ENCODE peak calls at places on chromosome 12, in ten cellular contexts. J is ovary, T is tibial artery, O is heart left ventricle, Y is neural progenitor cell, S is PC-9, W is tibial nerve, N is pancreas, D is OCI-LY7, A is psoas muscle. Z is an unnamed sample.

GRCh38 chr12:120093592-120094355 is 22.8 kb downstream of the RAB35 start:
- DNase-seq in A (no peak), W (no peak), J (no peak), N (no peak), O (no peak), Y (peak), T (no peak), S (no peak), D (no peak), Z (peak)

GRCh38 chr12:29782285-29782820 is 1.4 kb downstream of the TMTC1 start:
- DNase-seq in Y (peak), W (no peak), T (no peak), S (peak), N (no peak), J (no peak), A (no peak), D (no peak), O (no peak), Z (no peak)

GRCh38 chr12:124694250-124694649 is 126.8 kb upstream of the NCOR2 start:
- DNase-seq in Y (no peak), O (no peak), A (no peak), S (no peak), J (no peak), T (no peak), N (no peak), D (peak), W (no peak), Z (peak)

GRCh38 chr12:6201775-6202292 is 1.6 kb downstream of the CD9 start:
- DNase-seq in J (no peak), T (no peak), O (no peak), A (no peak), Y (no peak), W (no peak), S (peak), N (no peak), D (no peak), Z (peak)

GRCh38 chr12:132777614-132778013 is 16.0 kb upstream of the ANKLE2 start:
- DNase-seq in N (no peak), S (no peak), D (no peak), O (no peak), W (no peak), J (no peak), A (no peak), Y (no peak), T (no peak), Z (no peak)

GRCh38 chr12:11688831-11689230 is 39.4 kb downstream of the ETV6 start:
- DNase-seq in N (no peak), S (no peak), W (no peak), J (no peak), D (no peak), A (no peak), Y (no peak), O (no peak), T (no peak), Z (no peak)

GRCh38 chr12:96401061-96401871 is 1.0 kb upstream of the CDK17 start:
- DNase-seq in W (no peak), N (no peak), J (peak), S (peak), D (peak), Y (peak), A (no peak), T (no peak), O (peak), Z (no peak)

GRCh38 chr12:107660230-107660629 is 25.4 kb upstream of the PWP1 start:
- DNase-seq in J (no peak), D (no peak), O (no peak), Y (no peak), S (no peak), W (no peak), A (no peak), N (no peak), T (no peak), Z (no peak)

GRCh38 chr12:42759622-42760273 is 170.2 kb upstream of the PRICKLE1 start:
- DNase-seq in S (peak), W (peak), D (no peak), N (peak), J (peak), Y (no peak), T (peak), A (peak), O (peak), Z (peak)

GRCh38 chr12:85559534-85559933 is 276.7 kb downstream of the RASSF9 start:
- DNase-seq in D (no peak), J (no peak), N (no peak), S (no peak), A (no peak), O (no peak), T (no peak), Y (no peak), W (no peak), Z (no peak)

GRCh38 chr12:78880078-78880477 is 15.5 kb downstream of the SYT1 start:
- DNase-seq in W (no peak), J (no peak), D (no peak), T (no peak), A (no peak), N (no peak), S (no peak), Y (peak), O (no peak), Z (no peak)

GRCh38 chr12:4202482-4202881 is 71.1 kb upstream of the CCND2 start:
- DNase-seq in A (no peak), Y (no peak), O (no peak), N (no peak), T (no peak), D (no peak), J (no peak), S (no peak), W (no peak), Z (no peak)

GRCh38 chr12:4203772-4204376 is 69.7 kb upstream of the CCND2 start:
- DNase-seq in T (no peak), N (no peak), S (no peak), O (no peak), W (no peak), A (no peak), Y (no peak), D (no peak), J (no peak), Z (no peak)

GRCh38 chr12:4201333-4202105 is 72.0 kb upstream of the CCND2 start:
- DNase-seq in N (no peak), Y (no peak), O (no peak), S (no peak), D (no peak), A (no peak), J (no peak), W (no peak), T (no peak), Z (no peak)

GRCh38 chr12:4197922-4198763 is 75.4 kb upstream of the CCND2 start:
- DNase-seq in Y (no peak), D (no peak), O (no peak), W (no peak), T (no peak), N (no peak), A (no peak), S (no peak), J (no peak), Z (no peak)

GRCh38 chr12:4202918-4203317 is 70.6 kb upstream of the CCND2 start:
- DNase-seq in T (no peak), W (no peak), J (no peak), A (no peak), Y (no peak), N (no peak), D (no peak), O (no peak), S (no peak), Z (no peak)
- H3K27ac ChIP-seq in T (no peak), W (no peak), J (no peak), A (no peak), Y (no peak), N (no peak), D (no peak), O (no peak), S (no peak), Z (no peak)

DNA sequence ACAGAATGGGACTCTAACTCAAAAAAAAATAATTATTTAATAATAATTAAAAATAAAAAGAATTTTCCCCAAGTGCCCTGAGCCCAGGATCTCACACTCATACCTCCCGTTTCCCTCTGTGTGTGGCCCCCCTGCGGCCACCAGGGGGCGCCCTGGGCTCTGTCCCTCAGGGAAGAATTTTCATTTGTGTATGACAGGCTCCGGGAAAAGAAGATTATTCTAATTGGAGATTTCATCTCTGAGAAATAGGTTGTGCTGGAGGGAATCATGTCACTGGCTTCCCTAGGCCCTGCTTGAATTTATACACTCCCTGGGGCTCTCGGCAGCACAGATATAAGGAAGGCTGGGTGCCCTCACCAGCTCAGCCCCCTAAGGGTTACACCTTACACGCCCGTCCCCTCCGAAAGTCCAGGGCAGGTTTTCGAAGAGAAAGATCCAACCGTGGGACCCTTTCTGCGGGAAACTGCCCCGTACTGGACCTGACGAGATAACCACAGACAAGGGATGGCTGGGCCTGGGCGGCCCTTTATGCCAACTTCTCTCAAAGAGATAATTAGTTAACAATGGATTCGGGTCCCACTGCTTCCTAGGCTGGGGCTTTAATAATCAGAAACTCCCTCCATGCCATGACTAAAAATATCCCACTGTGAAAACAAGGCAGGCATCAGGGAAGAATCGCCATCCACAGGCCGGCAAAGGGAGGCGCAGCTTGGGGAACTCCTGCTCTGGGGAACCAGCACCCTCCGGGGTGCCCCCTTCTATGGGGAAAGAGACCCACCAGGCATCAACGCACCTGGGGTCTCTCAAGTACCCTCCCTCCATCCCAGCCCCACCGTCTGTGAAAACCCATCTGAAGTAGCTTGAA is 80.7 kb downstream of the KDM2B start:
- DNase-seq in W (peak), Y (peak), A (peak), N (peak), O (peak), T (peak), D (peak), J (peak), S (peak), Z (peak)
- H3K27ac ChIP-seq in W (no peak), Y (peak), A (peak), N (no peak), O (peak), T (peak), D (no peak), J (no peak), S (no peak), Z (peak)

GRCh38 chr12:93706824-93707223 is 29.6 kb downstream of the CRADD start:
- DNase-seq in D (no peak), A (no peak), T (no peak), W (no peak), O (no peak), S (no peak), N (no peak), J (no peak), Y (no peak), Z (no peak)
- H3K27ac ChIP-seq in D (no peak), A (no peak), T (peak), W (no peak), O (no peak), S (no peak), N (no peak), J (no peak), Y (no peak), Z (peak)

GRCh38 chr12:53064613-53065415 is 14.4 kb downstream of the SPRYD3 start:
- DNase-seq in J (no peak), W (peak), N (peak), T (peak), S (no peak), Y (no peak), A (peak), D (no peak), O (no peak), Z (no peak)

GRCh38 chr12:53065975-53066593 is 13.1 kb downstream of the SPRYD3 start:
- DNase-seq in D (peak), T (peak), N (peak), J (peak), Y (peak), S (peak), W (no peak), A (peak), O (peak), Z (peak)

GRCh38 chr12:53066594-53066978 is 12.6 kb downstream of the SPRYD3 start:
- DNase-seq in S (no peak), N (no peak), T (no peak), A (peak), O (no peak), Y (no peak), D (no peak), W (no peak), J (peak), Z (peak)

GRCh38 chr12:53063708-53064612 is 14.1 kb downstream of the TNS2 start:
- DNase-seq in N (peak), W (peak), A (peak), T (peak), J (peak), D (no peak), S (no peak), Y (no peak), O (peak), Z (peak)

GRCh38 chr12:53065470-53065869 is 13.7 kb downstream of the SPRYD3 start:
- DNase-seq in Y (no peak), T (peak), J (peak), W (no peak), A (peak), O (no peak), S (no peak), N (peak), D (no peak), Z (no peak)
- H3K27ac ChIP-seq in Y (no peak), T (peak), J (peak), W (peak), A (peak), O (no peak), S (no peak), N (no peak), D (no peak), Z (no peak)

GRCh38 chr12:59036341-59036740 is 116.0 kb upstream of the LRIG3 start:
- DNase-seq in A (no peak), D (no peak), T (no peak), J (no peak), N (no peak), O (no peak), S (no peak), Y (no peak), W (no peak), Z (no peak)
- H3K27ac ChIP-seq in A (no peak), D (no peak), T (no peak), J (no peak), N (no peak), O (no peak), S (no peak), Y (no peak), W (no peak), Z (no peak)

GRCh38 chr12:56017181-56017580 is 3.7 kb upstream of the IKZF4 start:
- DNase-seq in Y (no peak), W (no peak), S (no peak), J (no peak), A (no peak), N (no peak), D (no peak), O (no peak), T (no peak), Z (no peak)

GRCh38 chr12:56020437-56021189 is at the start of gene IKZF4:
- DNase-seq in O (no peak), D (no peak), S (no peak), T (no peak), W (no peak), N (no peak), Y (peak), A (peak), J (peak), Z (no peak)

GRCh38 chr12:56021882-56022497 is 1.1 kb downstream of the IKZF4 start:
- DNase-seq in D (no peak), Y (no peak), W (no peak), S (no peak), J (no peak), N (no peak), T (no peak), A (no peak), O (no peak), Z (no peak)
- H3K27ac ChIP-seq in D (no peak), Y (no peak), W (peak), S (no peak), J (peak), N (no peak), T (no peak), A (no peak), O (no peak), Z (no peak)

GRCh38 chr12:106342397-106343212 is 14.9 kb upstream of the POLR3B start:
- DNase-seq in W (peak), A (peak), S (peak), Y (no peak), O (peak), J (peak), D (no peak), N (peak), T (peak), Z (peak)
- H3K27ac ChIP-seq in W (no peak), A (peak), S (peak), Y (no peak), O (peak), J (no peak), D (no peak), N (no peak), T (peak), Z (no peak)

Z was measured in aorta.